ENCODE peak calls at places on chromosomes 12 and 14, in seven cellular contexts. One of them, this sample, is unnamed. For H3K4me1, the result is how much of the 10 kb centered on the place peaks cover.

GRCh38 chr12:8860165-8860961 is 37.9 kb downstream of the A2ML1 start:
- DNase-seq in GM12878: no peak
- DNase-seq in stomach: peak
- DNase-seq in IMR-90: peak
- DNase-seq in uterus: peak
- DNase-seq in ovary: peak
- DNase-seq in esophagus squamous epithelium: no peak
- DNase-seq in this sample: peak

GRCh38 chr14:61663312-61663974 is 31.9 kb upstream of the HIF1A start:
- DNase-seq in IMR-90: no peak
- DNase-seq in uterus: no peak
- DNase-seq in ovary: no peak
- DNase-seq in esophagus squamous epithelium: no peak
- DNase-seq in stomach: no peak
- DNase-seq in GM12878: peak
- DNase-seq in this sample: no peak

GRCh38 chr14:36319899-36320209 is 583 bp downstream of the MBIP start:
- DNase-seq in esophagus squamous epithelium: no peak
- DNase-seq in stomach: no peak
- DNase-seq in ovary: no peak
- DNase-seq in IMR-90: peak
- DNase-seq in uterus: no peak
- DNase-seq in GM12878: no peak
- DNase-seq in this sample: no peak

GRCh38 chr12:53786411-53786810 is 34.6 kb upstream of the CISTR start:
- DNase-seq in GM12878: no peak
- DNase-seq in uterus: no peak
- DNase-seq in ovary: no peak
- DNase-seq in stomach: no peak
- DNase-seq in IMR-90: no peak
- DNase-seq in esophagus squamous epithelium: no peak
- DNase-seq in this sample: no peak

GRCh38 chr12:47014474-47014873 is 64.9 kb upstream of the PCED1B start:
- DNase-seq in GM12878: no peak
- DNase-seq in uterus: no peak
- DNase-seq in ovary: no peak
- DNase-seq in stomach: no peak
- DNase-seq in esophagus squamous epithelium: no peak
- DNase-seq in IMR-90: peak
- DNase-seq in this sample: no peak

GRCh38 chr14:23435540-23436326 is at the start of gene MYH7:
- DNase-seq in GM12878: no peak
- DNase-seq in ovary: no peak
- DNase-seq in uterus: no peak
- DNase-seq in esophagus squamous epithelium: no peak
- DNase-seq in IMR-90: no peak
- DNase-seq in stomach: no peak
- DNase-seq in this sample: peak

GRCh38 chr12:6767592-6768384 is 1.6 kb downstream of the PTMS start:
- DNase-seq in IMR-90: peak
- DNase-seq in GM12878: no peak
- DNase-seq in stomach: no peak
- DNase-seq in ovary: no peak
- DNase-seq in esophagus squamous epithelium: no peak
- DNase-seq in uterus: no peak
- DNase-seq in this sample: no peak

GRCh38 chr14:103188691-103189480 is 65.6 kb downstream of the TNFAIP2 start:
- DNase-seq in esophagus squamous epithelium: no peak
- DNase-seq in ovary: peak
- DNase-seq in GM12878: no peak
- DNase-seq in IMR-90: no peak
- DNase-seq in stomach: peak
- DNase-seq in uterus: peak
- DNase-seq in this sample: peak

GRCh38 chr14:34029921-34030334 is 79.1 kb upstream of the EGLN3 start:
- DNase-seq in uterus: peak
- DNase-seq in esophagus squamous epithelium: no peak
- DNase-seq in GM12878: no peak
- DNase-seq in ovary: peak
- DNase-seq in IMR-90: no peak
- DNase-seq in stomach: peak
- DNase-seq in this sample: peak

GRCh38 chr12:6334940-6335450 is 6.9 kb downstream of the TNFRSF1A start:
- DNase-seq in IMR-90: peak
- DNase-seq in ovary: no peak
- DNase-seq in esophagus squamous epithelium: no peak
- DNase-seq in GM12878: no peak
- DNase-seq in uterus: peak
- DNase-seq in stomach: peak
- DNase-seq in this sample: peak

GRCh38 chr12:116773276-116773731 is 35.2 kb downstream of the RNFT2 start:
- DNase-seq in IMR-90: no peak
- DNase-seq in stomach: no peak
- DNase-seq in ovary: no peak
- DNase-seq in GM12878: no peak
- DNase-seq in uterus: no peak
- DNase-seq in esophagus squamous epithelium: no peak
- DNase-seq in this sample: no peak

GRCh38 chr14:37275963-37276362 is 78.2 kb downstream of the MIPOL1 start:
- DNase-seq in IMR-90: no peak
- DNase-seq in uterus: no peak
- DNase-seq in stomach: no peak
- DNase-seq in esophagus squamous epithelium: no peak
- DNase-seq in GM12878: no peak
- DNase-seq in ovary: no peak
- DNase-seq in this sample: no peak

GRCh38 chr12:109440851-109441490 is 36.1 kb downstream of the KCTD10 start:
- DNase-seq in uterus: no peak
- DNase-seq in ovary: no peak
- DNase-seq in esophagus squamous epithelium: no peak
- DNase-seq in GM12878: no peak
- DNase-seq in IMR-90: no peak
- DNase-seq in stomach: no peak
- DNase-seq in this sample: no peak

GRCh38 chr12:112979281-112979680 is 962 bp downstream of the OAS2 start:
- DNase-seq in GM12878: peak
- DNase-seq in ovary: no peak
- DNase-seq in stomach: peak
- DNase-seq in IMR-90: no peak
- DNase-seq in esophagus squamous epithelium: no peak
- DNase-seq in uterus: no peak
- DNase-seq in this sample: peak

GRCh38 chr12:93316623-93316971 is 61.1 kb upstream of the NUDT4 start:
- DNase-seq in stomach: no peak
- DNase-seq in IMR-90: no peak
- DNase-seq in GM12878: no peak
- DNase-seq in uterus: no peak
- DNase-seq in ovary: no peak
- DNase-seq in esophagus squamous epithelium: no peak
- DNase-seq in this sample: no peak

GRCh38 chr14:71206123-71206522 is 298.9 kb downstream of the PCNX1 start:
- DNase-seq in stomach: no peak
- DNase-seq in IMR-90: no peak
- DNase-seq in uterus: no peak
- DNase-seq in GM12878: no peak
- DNase-seq in esophagus squamous epithelium: no peak
- DNase-seq in ovary: no peak
- DNase-seq in this sample: no peak

GRCh38 chr14:94181835-94182234 is 7.7 kb downstream of the PPP4R4 start:
- DNase-seq in uterus: no peak
- DNase-seq in IMR-90: no peak
- DNase-seq in stomach: no peak
- DNase-seq in GM12878: no peak
- DNase-seq in esophagus squamous epithelium: no peak
- DNase-seq in ovary: no peak
- DNase-seq in this sample: no peak

GRCh38 chr12:89783321-89784060 is 74.9 kb upstream of the ATP2B1 start:
- DNase-seq in GM12878: no peak
- DNase-seq in uterus: no peak
- DNase-seq in esophagus squamous epithelium: no peak
- DNase-seq in stomach: no peak
- DNase-seq in ovary: no peak
- DNase-seq in IMR-90: peak
- DNase-seq in this sample: no peak

GRCh38 chr14:72883963-72884362 is 9.9 kb downstream of the DPF3 start:
- DNase-seq in stomach: no peak
- DNase-seq in uterus: no peak
- DNase-seq in esophagus squamous epithelium: no peak
- DNase-seq in ovary: no peak
- DNase-seq in IMR-90: peak
- DNase-seq in GM12878: peak
- DNase-seq in this sample: no peak

DNA sequence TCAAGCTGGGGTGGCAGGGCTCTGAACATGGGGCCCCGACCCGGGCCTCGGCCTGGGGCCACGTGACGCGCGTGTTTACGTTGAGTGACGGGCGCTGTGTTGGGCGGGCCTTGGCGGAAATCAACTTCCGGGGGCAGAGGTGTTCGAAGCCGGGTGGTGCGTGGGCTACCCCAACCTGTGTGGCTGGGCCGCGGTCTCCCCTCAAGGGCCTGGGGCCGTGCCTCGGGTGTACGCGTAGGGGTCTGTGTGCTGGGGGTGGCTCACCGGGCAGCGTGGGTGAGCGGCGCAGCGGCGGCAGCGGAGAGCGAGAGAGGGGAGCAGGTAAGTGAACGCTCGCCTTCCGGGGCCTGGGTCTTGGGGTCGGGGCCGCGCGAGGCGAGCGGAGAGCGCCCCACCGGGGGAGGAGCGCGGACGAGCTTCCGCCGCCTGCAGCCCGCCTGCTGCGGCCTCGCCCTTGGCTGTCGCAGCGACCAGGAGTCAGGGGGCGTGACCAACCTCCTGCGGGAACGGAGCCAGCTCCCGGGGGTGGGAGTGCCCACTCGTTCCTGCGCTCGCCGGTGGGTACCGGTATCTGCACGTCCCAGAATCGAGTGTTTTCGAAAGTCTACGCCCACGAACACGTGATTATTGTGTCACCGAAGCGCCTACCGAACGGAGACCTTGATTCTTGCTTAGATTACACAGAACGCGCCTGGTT is at the start of gene CCDC91:
- DNase-seq in stomach: peak
- DNase-seq in GM12878: peak
- DNase-seq in IMR-90: peak
- DNase-seq in uterus: peak
- DNase-seq in esophagus squamous epithelium: peak
- DNase-seq in ovary: peak
- DNase-seq in this sample: peak
- TF ChIP-seq POLR2A in stomach: no peak
- TF ChIP-seq POLR2A in GM12878: peak
- TF ChIP-seq POLR2A in IMR-90: peak
- TF ChIP-seq POLR2A in uterus: peak
- TF ChIP-seq POLR2A in esophagus squamous epithelium: no peak
- TF ChIP-seq POLR2A in ovary: peak
- TF ChIP-seq POLR2A in this sample: peak

DNA sequence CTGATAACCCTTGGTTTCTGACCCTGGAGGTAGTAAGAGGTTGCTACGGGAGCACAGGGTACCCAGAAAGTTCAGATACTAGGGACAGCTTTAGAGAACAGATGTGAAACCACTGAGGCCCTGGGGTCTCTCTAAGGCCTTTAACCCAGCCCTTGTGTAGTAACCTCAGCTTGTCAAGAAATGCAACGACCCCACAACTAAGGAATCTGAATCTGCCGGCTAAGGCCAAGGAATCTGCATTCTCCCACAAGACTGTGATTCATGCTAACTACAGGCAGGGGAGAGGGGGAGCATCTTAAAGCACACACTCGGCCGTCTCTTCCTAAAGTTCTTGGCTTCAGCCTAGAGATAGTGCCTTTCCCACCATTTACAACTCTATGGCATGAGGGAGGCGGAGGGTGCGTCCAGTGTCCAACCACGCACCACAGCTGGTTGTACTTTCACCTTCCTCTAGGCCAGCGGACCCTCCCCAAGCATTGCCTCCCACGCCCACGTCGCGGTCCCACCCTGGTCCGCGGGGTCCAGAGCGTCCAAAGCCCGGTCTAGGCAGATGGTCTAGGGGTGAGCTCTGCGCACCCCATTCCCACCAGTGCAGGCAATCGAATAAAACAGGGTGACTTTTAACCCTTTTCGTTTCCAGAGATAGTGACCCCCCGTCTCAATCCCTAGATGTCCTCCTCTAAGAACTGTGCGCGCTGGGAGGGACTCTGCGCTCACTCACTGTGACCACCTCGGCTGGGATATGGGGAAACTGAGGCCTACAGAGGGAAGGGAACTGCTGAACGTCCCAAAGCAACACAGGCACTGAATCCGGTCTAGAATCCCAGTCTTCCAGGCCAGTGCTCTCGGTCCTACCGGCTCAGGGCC is 704 bp upstream of the VASH1 start:
- DNase-seq in IMR-90: no peak
- DNase-seq in ovary: no peak
- DNase-seq in stomach: no peak
- DNase-seq in esophagus squamous epithelium: no peak
- DNase-seq in uterus: no peak
- DNase-seq in GM12878: no peak
- DNase-seq in this sample: no peak
- H3K4me3 ChIP-seq in IMR-90: peak
- H3K4me3 ChIP-seq in ovary: peak
- H3K4me3 ChIP-seq in stomach: peak
- H3K4me3 ChIP-seq in esophagus squamous epithelium: peak
- H3K4me3 ChIP-seq in uterus: peak
- H3K4me3 ChIP-seq in GM12878: peak
- H3K4me3 ChIP-seq in this sample: peak

GRCh38 chr12:50617657-50618056 is 112.9 kb downstream of the DIP2B start:
- DNase-seq in stomach: no peak
- DNase-seq in uterus: no peak
- DNase-seq in ovary: no peak
- DNase-seq in IMR-90: no peak
- DNase-seq in esophagus squamous epithelium: no peak
- DNase-seq in GM12878: no peak
- DNase-seq in this sample: no peak
- H3K4me1 ChIP-seq in stomach: under half
- H3K4me1 ChIP-seq in uterus: under half
- H3K4me1 ChIP-seq in ovary: under half
- H3K4me1 ChIP-seq in IMR-90: under half
- H3K4me1 ChIP-seq in esophagus squamous epithelium: under half
- H3K4me1 ChIP-seq in GM12878: under half
- H3K4me1 ChIP-seq in this sample: under half

DNA sequence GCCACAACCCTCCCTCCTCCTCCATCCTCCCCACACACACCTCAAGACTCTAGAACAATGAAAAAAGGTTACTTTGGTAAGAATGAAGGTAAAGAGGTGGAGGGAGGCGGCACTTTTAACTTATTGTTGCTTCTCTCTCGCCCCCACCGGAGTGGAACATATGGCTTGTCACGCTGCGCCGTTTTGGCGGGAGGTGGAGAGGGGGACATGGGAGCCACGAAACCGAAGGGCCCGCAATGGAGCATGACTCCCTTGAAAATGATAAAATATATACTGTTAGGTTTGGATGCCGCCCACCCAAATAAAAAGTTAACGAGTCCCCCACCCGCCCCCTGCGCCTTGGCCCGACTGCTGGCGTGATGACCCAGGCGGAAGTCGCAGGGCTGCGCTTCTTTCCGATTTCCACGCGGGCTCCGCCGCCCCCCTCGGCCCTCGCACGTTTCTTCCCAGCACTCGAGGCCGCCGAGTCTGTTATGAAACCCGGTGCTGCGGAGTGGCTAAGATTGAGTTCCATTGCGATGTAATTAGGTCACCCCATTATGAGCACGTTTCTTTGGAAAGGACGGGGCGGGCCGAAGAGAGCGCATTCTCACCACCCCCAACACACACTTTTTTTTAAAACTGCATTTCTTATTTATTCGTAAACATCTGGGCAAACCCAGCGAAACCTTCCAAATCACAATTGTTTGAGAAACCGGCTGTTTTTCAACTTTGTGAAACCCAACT is 1.4 kb upstream of the ZFP36L1 start:
- DNase-seq in GM12878: no peak
- DNase-seq in stomach: peak
- DNase-seq in IMR-90: peak
- DNase-seq in esophagus squamous epithelium: peak
- DNase-seq in ovary: peak
- DNase-seq in uterus: peak
- DNase-seq in this sample: peak
- TF ChIP-seq POLR2A in GM12878: peak
- TF ChIP-seq POLR2A in stomach: no peak
- TF ChIP-seq POLR2A in IMR-90: peak
- TF ChIP-seq POLR2A in esophagus squamous epithelium: no peak
- TF ChIP-seq POLR2A in ovary: peak
- TF ChIP-seq POLR2A in uterus: peak
- TF ChIP-seq POLR2A in this sample: peak